ENCODE peak calls at places on chromosomes 12 and 14, in eight cellular contexts. G, D, E, I, L, B, T and O are unnamed samples.

GRCh38 chr12:58190624-58191023 is 249.3 kb downstream of the ATP23 start:
- DNase-seq in G (no peak), D (no peak), E (no peak), I (no peak), L (no peak), B (no peak), T (no peak), O (no peak)

GRCh38 chr14:35499180-35499579 is 34.8 kb upstream of the INSM2 start:
- DNase-seq in G (no peak), D (no peak), E (no peak), I (no peak), L (no peak), B (no peak), T (no peak), O (no peak)

GRCh38 chr12:44459569-44459968 is 416.5 kb downstream of the NELL2 start:
- DNase-seq in G (no peak), D (no peak), E (no peak), I (no peak), L (no peak), B (no peak), T (no peak), O (no peak)

GRCh38 chr12:29103539-29103974 is 45.5 kb upstream of the FAR2 start:
- DNase-seq in G (no peak), D (no peak), E (no peak), I (no peak), L (peak), B (no peak), T (no peak), O (no peak)

GRCh38 chr12:32569256-32569655 is 109.8 kb upstream of the DNM1L start:
- DNase-seq in G (no peak), D (no peak), E (no peak), I (no peak), L (no peak), B (no peak), T (no peak), O (no peak)

GRCh38 chr14:32560213-32560857 is 231.2 kb downstream of the AKAP6 start:
- DNase-seq in G (peak), D (peak), E (peak), I (peak), L (no peak), B (peak), T (no peak), O (peak)

GRCh38 chr12:95611676-95612309 is 60.5 kb upstream of the USP44 start:
- DNase-seq in G (no peak), D (no peak), E (no peak), I (no peak), L (no peak), B (no peak), T (no peak), O (no peak)

GRCh38 chr12:132397934-132398385 is 68.6 kb upstream of the GALNT9 start:
- DNase-seq in G (no peak), D (no peak), E (no peak), I (no peak), L (no peak), B (no peak), T (peak), O (no peak)

GRCh38 chr12:12715459-12716150 is 1.6 kb upstream of the CDKN1B start:
- DNase-seq in G (no peak), D (no peak), E (no peak), I (no peak), L (peak), B (no peak), T (no peak), O (no peak)

GRCh38 chr12:24562761-24563392 is 386.0 kb downstream of the BCAT1 start:
- DNase-seq in G (no peak), D (peak), E (peak), I (no peak), L (peak), B (no peak), T (peak), O (no peak)

GRCh38 chr12:88946377-88946997 is 366.2 kb upstream of the KITLG start:
- DNase-seq in G (no peak), D (no peak), E (peak), I (no peak), L (peak), B (no peak), T (no peak), O (no peak)

GRCh38 chr14:66078031-66078430 is 408.1 kb upstream of the CCDC196 start:
- DNase-seq in G (no peak), D (no peak), E (no peak), I (no peak), L (no peak), B (no peak), T (no peak), O (no peak)

GRCh38 chr12:14846042-14846587 is 2.8 kb upstream of the ART4 start:
- DNase-seq in G (no peak), D (no peak), E (no peak), I (no peak), L (no peak), B (no peak), T (no peak), O (no peak)

GRCh38 chr14:58705066-58705465 is 67.3 kb downstream of the DACT1 start:
- DNase-seq in G (no peak), D (no peak), E (no peak), I (no peak), L (no peak), B (no peak), T (no peak), O (no peak)

GRCh38 chr12:18340796-18341195 is 79.5 kb downstream of the PIK3C2G start:
- DNase-seq in G (no peak), D (no peak), E (no peak), I (no peak), L (no peak), B (no peak), T (no peak), O (no peak)

GRCh38 chr12:124512667-124513296 is 54.6 kb downstream of the NCOR2 start:
- DNase-seq in G (peak), D (peak), E (peak), I (peak), L (no peak), B (peak), T (peak), O (peak)

GRCh38 chr14:61362072-61362750 is 40.8 kb downstream of the PRKCH start:
- DNase-seq in G (no peak), D (no peak), E (no peak), I (no peak), L (no peak), B (no peak), T (no peak), O (no peak)

GRCh38 chr12:100632445-100632892 is 59.0 kb downstream of the GAS2L3 start:
- DNase-seq in G (no peak), D (no peak), E (no peak), I (no peak), L (no peak), B (no peak), T (no peak), O (no peak)

GRCh38 chr12:54997914-54998507 is 13.4 kb upstream of the TESPA1 start:
- DNase-seq in G (no peak), D (no peak), E (no peak), I (no peak), L (no peak), B (no peak), T (no peak), O (no peak)

GRCh38 chr12:125639826-125640225 is 574.6 kb downstream of the AACS start:
- DNase-seq in G (no peak), D (no peak), E (no peak), I (no peak), L (no peak), B (no peak), T (peak), O (no peak)

GRCh38 chr12:122021822-122022392 is at the start of gene BCL7A:
- DNase-seq in G (peak), D (peak), E (peak), I (peak), L (peak), B (peak), T (peak), O (peak)

GRCh38 chr14:90704362-90705051 is 111.7 kb downstream of the TTC7B start:
- DNase-seq in G (no peak), D (no peak), E (no peak), I (no peak), L (no peak), B (no peak), T (no peak), O (no peak)

GRCh38 chr14:95545769-95546168 is 10.9 kb downstream of the GLRX5 start:
- DNase-seq in G (no peak), D (no peak), E (no peak), I (no peak), L (no peak), B (no peak), T (no peak), O (no peak)